ENCODE peak calls at places on chromosomes 12 and 14, in four cellular contexts. U, F, E and M are unnamed samples.

GRCh38 chr12:131312793-131313545 is 359.3 kb downstream of the ADGRD1 start:
- DNase-seq in U (no peak), F (no peak), E (no peak), M (no peak)

GRCh38 chr12:17204289-17205054 is 598.5 kb upstream of the LMO3 start:
- DNase-seq in U (no peak), F (peak; percentile 35), E (no peak), M (peak; percentile 39)

GRCh38 chr12:9948606-9949286 is 16.6 kb upstream of the CLEC2A start:
- DNase-seq in U (no peak), F (no peak), E (peak; percentile 74), M (no peak)

GRCh38 chr12:1443421-1444141 is 150.8 kb downstream of the FBXL14 start:
- DNase-seq in U (no peak), F (no peak), E (no peak), M (no peak)

GRCh38 chr14:55071870-55072640 is 20.6 kb downstream of the MAPK1IP1L start:
- DNase-seq in U (no peak), F (no peak), E (peak; percentile 53), M (no peak)

GRCh38 chr14:34128665-34129064 is 177.8 kb upstream of the EGLN3 start:
- DNase-seq in U (no peak), F (no peak), E (no peak), M (peak; percentile 19)

GRCh38 chr14:39841088-39841487 is 408.9 kb upstream of the FBXO33 start:
- DNase-seq in U (no peak), F (no peak), E (no peak), M (no peak)

GRCh38 chr14:34701808-34702207 is 12.6 kb downstream of the CFL2 start:
- DNase-seq in U (no peak), F (no peak), E (no peak), M (no peak)

GRCh38 chr12:49907352-49907751 is 3.7 kb upstream of the FAIM2 start:
- DNase-seq in U (no peak), F (peak; percentile 17), E (no peak), M (no peak)

GRCh38 chr14:102492523-102492910 is 17.1 kb downstream of the ANKRD9 start:
- DNase-seq in U (no peak), F (peak; percentile 51), E (no peak), M (peak; percentile 33)

GRCh38 chr12:24027352-24027751 is 77.9 kb upstream of the SOX5 start:
- DNase-seq in U (no peak), F (no peak), E (no peak), M (no peak)

GRCh38 chr12:69925291-69925690 is 100.3 kb downstream of the MYRFL start:
- DNase-seq in U (no peak), F (no peak), E (no peak), M (no peak)

GRCh38 chr12:25787701-25788100 is 170.8 kb upstream of the RASSF8 start:
- DNase-seq in U (no peak), F (no peak), E (no peak), M (no peak)

GRCh38 chr14:21902561-21903199 is 229.1 kb upstream of the OR4E1 start:
- DNase-seq in U (no peak), F (no peak), E (no peak), M (no peak)

GRCh38 chr12:108240027-108240785 is 98.9 kb downstream of the CMKLR1 start:
- DNase-seq in U (no peak), F (no peak), E (no peak), M (no peak)

GRCh38 chr14:106691601-106692291 is 1165.4 kb downstream of the TMEM121 start:
- DNase-seq in U (peak; percentile 47), F (peak; percentile 54), E (peak; percentile 73), M (peak; percentile 55)

GRCh38 chr12:75630091-75630490 is 118.7 kb upstream of the KRR1 start:
- DNase-seq in U (no peak), F (no peak), E (no peak), M (no peak)

GRCh38 chr12:34604631-34605509 is 582.6 kb downstream of the ALG10 start:
- DNase-seq in U (no peak), F (peak; percentile 41), E (no peak), M (no peak)

GRCh38 chr12:113497709-113498108 is 26.0 kb upstream of the LHX5 start:
- DNase-seq in U (no peak), F (no peak), E (no peak), M (no peak)

GRCh38 chr12:123660328-123660727 is 10.6 kb upstream of the TCTN2 start:
- DNase-seq in U (no peak), F (no peak), E (no peak), M (no peak)

GRCh38 chr12:121184425-121184824 is 25.5 kb upstream of the P2RX4 start:
- DNase-seq in U (no peak), F (peak; percentile 50), E (no peak), M (no peak)

GRCh38 chr12:108801736-108802665 is 55.4 kb downstream of the SSH1 start:
- DNase-seq in U (peak; percentile 27), F (no peak), E (no peak), M (peak; percentile 85)

GRCh38 chr14:31127690-31128089 is 79.9 kb downstream of the HECTD1 start:
- DNase-seq in U (no peak), F (no peak), E (peak; percentile 45), M (no peak)

GRCh38 chr12:111761706-111762105 is 5.0 kb upstream of the ALDH2 start:
- DNase-seq in U (no peak), F (no peak), E (no peak), M (no peak)

GRCh38 chr12:54195736-54196347 is 7.1 kb upstream of the SMUG1 start:
- DNase-seq in U (no peak), F (no peak), E (no peak), M (no peak)

GRCh38 chr12:122336015-122336946 is 70.0 kb upstream of the VPS33A start:
- DNase-seq in U (peak; percentile 22), F (no peak), E (peak; percentile 44), M (no peak)

GRCh38 chr14:101630056-101630960 is 69.0 kb downstream of the DIO3 start:
- DNase-seq in U (no peak), F (peak; percentile 53), E (no peak), M (no peak)

GRCh38 chr12:47777741-47778558 is 4.9 kb downstream of the SLC48A1 start:
- DNase-seq in U (no peak), F (no peak), E (no peak), M (peak; percentile 67)

GRCh38 chr12:16369156-16369555 is 21.7 kb downstream of the MGST1 start:
- DNase-seq in U (no peak), F (no peak), E (no peak), M (no peak)

GRCh38 chr12:108750471-108751402 is 19.4 kb upstream of the CORO1C start:
- DNase-seq in U (no peak), F (no peak), E (no peak), M (no peak)

GRCh38 chr14:50339178-50339804 is 27.2 kb downstream of the DMAC2L start:
- DNase-seq in U (no peak), F (no peak), E (no peak), M (no peak)

GRCh38 chr14:88753873-88754272 is 38.9 kb downstream of the EML5 start:
- DNase-seq in U (no peak), F (no peak), E (no peak), M (no peak)

GRCh38 chr14:100866666-100867630 is 36.6 kb downstream of the RTL1 start:
- DNase-seq in U (no peak), F (peak; percentile 37), E (no peak), M (peak; percentile 41)

GRCh38 chr14:52043690-52044089 is 25.2 kb downstream of the NID2 start:
- DNase-seq in U (peak; percentile 49), F (no peak), E (peak; percentile 23), M (no peak)

GRCh38 chr14:75429562-75429961 is 1.7 kb downstream of the JDP2 start:
- DNase-seq in U (no peak), F (no peak), E (no peak), M (no peak)

GRCh38 chr14:75431827-75432226 is 4.0 kb downstream of the JDP2 start:
- DNase-seq in U (no peak), F (no peak), E (no peak), M (no peak)

GRCh38 chr14:75430106-75430505 is 2.3 kb downstream of the JDP2 start:
- DNase-seq in U (no peak), F (no peak), E (no peak), M (peak; percentile 66)

GRCh38 chr14:75431011-75431410 is 3.2 kb downstream of the JDP2 start:
- DNase-seq in U (no peak), F (no peak), E (no peak), M (no peak)

GRCh38 chr14:75430526-75430925 is 2.7 kb downstream of the JDP2 start:
- DNase-seq in U (no peak), F (no peak), E (no peak), M (peak; percentile 81)
- TF ChIP-seq CTCF in U (no peak), F (no peak), E (no peak), M (no peak)

GRCh38 chr14:23093993-23094665 is 807 bp downstream of the ACIN1 start:
- DNase-seq in U (no peak), F (no peak), E (no peak), M (no peak)
- TF ChIP-seq CTCF in U (no peak), F (no peak), E (no peak), M (no peak)

GRCh38 chr14:92552066-92552465 is 38.5 kb downstream of the RIN3 start:
- DNase-seq in U (no peak), F (no peak), E (no peak), M (no peak)

GRCh38 chr14:92555440-92556111 is 42.0 kb downstream of the RIN3 start:
- DNase-seq in U (no peak), F (no peak), E (no peak), M (no peak)

GRCh38 chr14:92556255-92556741 is 42.7 kb downstream of the RIN3 start:
- DNase-seq in U (no peak), F (no peak), E (no peak), M (no peak)

GRCh38 chr14:92551066-92551841 is 37.7 kb downstream of the RIN3 start:
- DNase-seq in U (no peak), F (no peak), E (peak; percentile 60), M (no peak)

DNA sequence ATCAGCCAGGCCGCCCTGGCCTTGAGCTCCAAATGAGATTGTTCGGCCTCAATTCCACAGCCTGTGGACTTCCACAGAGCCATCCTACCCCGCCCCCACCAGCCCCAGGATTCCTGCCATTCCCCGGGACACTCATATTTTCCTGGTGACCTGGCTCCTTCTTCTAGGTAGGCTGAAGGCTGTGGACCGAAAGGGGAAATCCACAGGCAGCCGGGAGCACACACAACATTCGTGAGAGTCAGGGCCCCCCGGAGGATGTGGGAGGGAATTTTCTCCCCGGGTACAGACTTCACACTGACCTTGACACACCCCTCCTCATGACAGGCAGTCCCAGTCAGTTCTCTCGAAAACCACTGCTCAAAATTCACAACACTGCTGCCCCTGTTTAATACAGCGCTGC is 39.9 kb downstream of the RIN3 start:
- DNase-seq in U (no peak), F (no peak), E (no peak), M (no peak)
- TF ChIP-seq CTCF in U (no peak), F (no peak), E (no peak), M (no peak)

GRCh38 chr12:14410841-14411569 is 45.5 kb downstream of the ATF7IP start:
- DNase-seq in U (no peak), F (no peak), E (no peak), M (no peak)

GRCh38 chr12:14417717-14418116 is 52.2 kb downstream of the ATF7IP start:
- DNase-seq in U (peak; percentile 64), F (no peak), E (no peak), M (peak; percentile 47)

GRCh38 chr12:14418526-14418925 is 53.0 kb downstream of the ATF7IP start:
- DNase-seq in U (no peak), F (no peak), E (no peak), M (no peak)

DNA sequence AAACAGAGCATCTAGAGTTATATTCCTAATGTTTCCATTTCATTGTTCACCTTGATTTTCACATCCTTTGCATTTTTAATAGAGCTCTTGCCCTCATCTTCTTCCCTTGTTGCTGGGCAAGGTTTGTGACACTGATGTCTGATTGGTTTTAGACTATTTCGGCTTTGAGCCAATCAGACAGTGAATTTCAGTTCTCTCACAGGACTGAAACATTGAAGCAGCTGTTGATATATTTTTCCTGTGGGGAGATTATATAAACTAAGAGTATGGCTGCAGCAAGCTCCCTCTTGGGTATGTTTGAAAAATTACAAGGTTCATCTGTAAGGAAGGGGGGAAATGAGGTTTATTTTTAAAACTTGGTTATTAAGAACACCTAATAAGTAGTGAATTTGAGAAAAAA is 51.2 kb downstream of the ATF7IP start:
- DNase-seq in U (no peak), F (no peak), E (no peak), M (no peak)
- TF ChIP-seq CTCF in U (no peak), F (no peak), E (no peak), M (no peak)